ENCODE peak calls at places on chromosomes 1 and 21, in seven cellular contexts. R is CD4-positive, alpha-beta T cell; S is progenitor cell of endocrine pancreas; C is RWPE1; P is hepatocyte; H is GM13976; I is PC-9. Y is an unnamed sample.

GRCh38 chr1:64453695-64454094 is 16.2 kb upstream of the CACHD1 start:
- DNase-seq in R (no peak), I (no peak), H (no peak), C (no peak), S (no peak), P (no peak), Y (no peak)

GRCh38 chr1:156746716-156747631 is 4.5 kb downstream of the HDGF start:
- DNase-seq in C (peak), P (peak), R (peak), I (peak), S (peak), H (peak), Y (peak)

GRCh38 chr1:197779921-197780320 is 4.6 kb upstream of the DENND1B start:
- DNase-seq in H (no peak), I (no peak), S (no peak), P (no peak), C (no peak), R (no peak), Y (no peak)

GRCh38 chr1:114139540-114139939 is 14.1 kb downstream of the SYT6 start:
- DNase-seq in S (no peak), H (no peak), R (no peak), I (no peak), C (no peak), P (no peak), Y (no peak)

GRCh38 chr21:40179167-40179566 is 311.9 kb downstream of the PCP4 start:
- DNase-seq in I (no peak), S (no peak), C (no peak), P (no peak), R (no peak), H (no peak), Y (no peak)

GRCh38 chr1:101833312-101833711 is 163.4 kb downstream of the OLFM3 start:
- DNase-seq in H (no peak), P (no peak), I (no peak), R (no peak), C (no peak), S (no peak), Y (no peak)

GRCh38 chr1:63073530-63074306 is 248.6 kb upstream of the FOXD3 start:
- DNase-seq in I (no peak), S (no peak), P (peak), H (peak), R (no peak), C (no peak), Y (peak)

GRCh38 chr21:42671778-42672593 is 18.6 kb downstream of the PDE9A start:
- DNase-seq in P (no peak), R (no peak), C (no peak), I (peak), S (no peak), H (no peak), Y (no peak)

GRCh38 chr1:112826217-112826944 is 111.2 kb upstream of the PPM1J start:
- DNase-seq in H (no peak), R (no peak), I (no peak), S (no peak), C (no peak), P (no peak), Y (no peak)

GRCh38 chr1:229025576-229025975 is 245.3 kb upstream of the RAB4A start:
- DNase-seq in H (no peak), R (no peak), S (no peak), I (no peak), C (no peak), P (no peak), Y (no peak)

GRCh38 chr1:77219166-77219887 is at the start of gene PIGK:
- DNase-seq in H (peak), P (peak), C (peak), I (peak), S (peak), R (peak), Y (peak)
- TF ChIP-seq CTCF in H (no peak), P (no peak), C (no peak), I (no peak), S (no peak), R (no peak), Y (peak)

GRCh38 chr1:111223126-111223443 is 4.4 kb upstream of the CHI3L2 start:
- DNase-seq in H (no peak), I (no peak), R (no peak), S (no peak), P (no peak), C (no peak), Y (no peak)
- TF ChIP-seq CTCF in H (no peak), I (peak), R (peak), S (no peak), P (no peak), C (peak), Y (no peak)

GRCh38 chr1:226438007-226438406 is 30.1 kb upstream of the PARP1 start:
- DNase-seq in H (no peak), C (no peak), P (no peak), R (no peak), S (no peak), I (no peak), Y (no peak)

GRCh38 chr1:226436855-226437491 is 29.1 kb upstream of the PARP1 start:
- DNase-seq in C (no peak), H (no peak), R (no peak), S (no peak), I (no peak), P (no peak), Y (no peak)

GRCh38 chr1:226432586-226433360 is 24.9 kb upstream of the PARP1 start:
- DNase-seq in P (no peak), H (no peak), S (no peak), R (no peak), C (no peak), I (no peak), Y (no peak)

GRCh38 chr1:226440512-226440911 is 32.6 kb upstream of the PARP1 start:
- DNase-seq in I (no peak), P (no peak), S (no peak), C (no peak), H (no peak), R (no peak), Y (no peak)

DNA sequence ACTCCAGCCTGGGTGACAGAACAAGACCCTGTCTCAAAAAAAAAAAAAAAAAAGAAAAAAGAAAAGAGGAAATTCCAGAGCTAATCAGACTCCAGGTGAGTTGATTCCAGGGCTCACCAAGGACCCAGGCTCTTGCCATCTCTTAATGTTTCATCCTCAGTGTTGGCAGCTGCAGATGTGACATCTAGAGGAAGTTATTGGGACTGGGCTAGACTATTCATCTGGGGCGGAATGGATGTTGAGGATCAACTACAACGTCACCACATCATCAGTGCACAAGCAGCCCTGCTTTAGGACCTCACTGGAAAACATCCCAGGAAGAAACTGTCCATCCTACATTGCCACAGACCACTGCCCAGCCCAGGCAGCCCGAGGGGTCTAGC is 28.6 kb upstream of the PARP1 start:
- DNase-seq in R (no peak), H (no peak), C (no peak), I (no peak), S (no peak), P (no peak), Y (no peak)
- TF ChIP-seq CTCF in R (no peak), H (no peak), C (no peak), I (no peak), S (no peak), P (no peak), Y (no peak)

GRCh38 chr1:20586939-20587638 is 1.8 kb upstream of the CDA start:
- DNase-seq in R (no peak), I (no peak), P (no peak), C (no peak), H (no peak), S (no peak), Y (no peak)
- TF ChIP-seq CTCF in R (no peak), I (no peak), P (no peak), C (no peak), H (no peak), S (no peak), Y (no peak)